ENCODE peak calls at places on chromosome 4, in five cellular contexts. I is MCF 10A; V is CD4-positive, alpha-beta T cell; S is tibial artery; U is astrocyte. H is an unnamed sample.

GRCh38 chr4:132839070-132839469 is 310.0 kb upstream of the PCDH10 start:
- DNase-seq in I (no peak), V (no peak), S (no peak), U (no peak), H (no peak)

GRCh38 chr4:143482753-143483362 is 30.6 kb upstream of the SMARCA5 start:
- DNase-seq in I (peak), V (no peak), S (no peak), U (peak), H (no peak)

GRCh38 chr4:174669278-174669677 is 147.0 kb upstream of the HPGD start:
- DNase-seq in I (peak), V (no peak), S (no peak), U (peak), H (no peak)

GRCh38 chr4:153651961-153652784 is 31.9 kb upstream of the TLR2 start:
- DNase-seq in I (peak), V (no peak), S (no peak), U (no peak), H (peak)

GRCh38 chr4:6001965-6002833 is 16.0 kb downstream of the C4orf50 start:
- DNase-seq in I (no peak), V (no peak), S (no peak), U (no peak), H (no peak)

GRCh38 chr4:185096032-185096653 is 46.9 kb upstream of the SLC25A4 start:
- DNase-seq in I (peak), V (no peak), S (no peak), U (peak), H (no peak)

GRCh38 chr4:114043116-114043515 is 63.7 kb upstream of the ARSJ start:
- DNase-seq in I (peak), V (no peak), S (no peak), U (peak), H (no peak)

GRCh38 chr4:14701896-14702295 is 300.4 kb upstream of the CPEB2 start:
- DNase-seq in I (no peak), V (no peak), S (no peak), U (no peak), H (no peak)

GRCh38 chr4:141058739-141059507 is 74.3 kb downstream of the RNF150 start:
- DNase-seq in I (no peak), V (no peak), S (no peak), U (peak), H (no peak)

GRCh38 chr4:63983224-63983623 is 426.0 kb downstream of the TECRL start:
- DNase-seq in I (no peak), V (no peak), S (no peak), U (no peak), H (no peak)

GRCh38 chr4:146381263-146381872 is 140.4 kb downstream of the SLC10A7 start:
- DNase-seq in I (no peak), V (no peak), S (no peak), U (no peak), H (no peak)

GRCh38 chr4:76625316-76625715 is 190.3 kb downstream of the SHROOM3 start:
- DNase-seq in I (no peak), V (no peak), S (no peak), U (no peak), H (no peak)

GRCh38 chr4:81981218-81981617 is 392.6 kb downstream of the HNRNPD start:
- DNase-seq in I (no peak), V (no peak), S (no peak), U (no peak), H (no peak)

GRCh38 chr4:173910911-173911310 is 372.6 kb downstream of the FBXO8 start:
- DNase-seq in I (no peak), V (no peak), S (no peak), U (no peak), H (peak)

GRCh38 chr4:188619456-188620149 is 480.4 kb downstream of the TRIML1 start:
- DNase-seq in I (no peak), V (no peak), S (no peak), U (no peak), H (no peak)

GRCh38 chr4:76811604-76812412 is 86.1 kb downstream of the SOWAHB start:
- DNase-seq in I (no peak), V (no peak), S (no peak), U (peak), H (no peak)

GRCh38 chr4:135532132-135532531 is 1330.5 kb upstream of the PABPC4L start:
- DNase-seq in I (no peak), V (no peak), S (no peak), U (no peak), H (no peak)

GRCh38 chr4:115674485-115674884 is 561.1 kb upstream of the NDST4 start:
- DNase-seq in I (no peak), V (no peak), S (no peak), U (no peak), H (no peak)

GRCh38 chr4:96149911-96150310 is 310.0 kb downstream of the PDHA2 start:
- DNase-seq in I (no peak), V (no peak), S (no peak), U (no peak), H (no peak)

GRCh38 chr4:160316036-160316435 is 1213.2 kb downstream of the RAPGEF2 start:
- DNase-seq in I (no peak), V (no peak), S (no peak), U (no peak), H (no peak)

GRCh38 chr4:152735302-152735917 is 44.1 kb downstream of the TIGD4 start:
- DNase-seq in I (peak), V (no peak), S (no peak), U (peak), H (no peak)

GRCh38 chr4:42417491-42417890 is 20.2 kb downstream of the SHISA3 start:
- DNase-seq in I (no peak), V (no peak), S (no peak), U (peak), H (no peak)

GRCh38 chr4:74474345-74475099 is 29.6 kb downstream of the AREG start:
- DNase-seq in I (peak), V (no peak), S (no peak), U (peak), H (no peak)

GRCh38 chr4:39354178-39354503 is 12.0 kb downstream of the RFC1 start:
- DNase-seq in I (no peak), V (no peak), S (no peak), U (no peak), H (no peak)

GRCh38 chr4:158812133-158812532 is 43.3 kb downstream of the FNIP2 start:
- DNase-seq in I (no peak), V (no peak), S (no peak), U (no peak), H (no peak)

GRCh38 chr4:73381214-73381613 is 22.9 kb upstream of the ALB start:
- DNase-seq in I (no peak), V (no peak), S (no peak), U (no peak), H (no peak)

GRCh38 chr4:11469900-11470708 is 41.4 kb upstream of the HS3ST1 start:
- DNase-seq in I (no peak), V (no peak), S (no peak), U (no peak), H (no peak)

GRCh38 chr4:10023806-10024205 is 2.5 kb upstream of the SLC2A9 start:
- DNase-seq in I (no peak), V (no peak), S (no peak), U (no peak), H (peak)

GRCh38 chr4:156615066-156615514 is 356.5 kb downstream of the PDGFC start:
- DNase-seq in I (peak), V (no peak), S (no peak), U (peak), H (no peak)

GRCh38 chr4:159046683-159047082 is 56.2 kb upstream of the RAPGEF2 start:
- DNase-seq in I (no peak), V (no peak), S (no peak), U (no peak), H (no peak)

GRCh38 chr4:10333942-10334341 is 123.3 kb downstream of the ZNF518B start:
- DNase-seq in I (peak), V (no peak), S (no peak), U (no peak), H (no peak)

GRCh38 chr4:182238355-182238931 is 4.8 kb upstream of the TENM3 start:
- DNase-seq in I (peak), V (no peak), S (no peak), U (peak), H (no peak)

GRCh38 chr4:57405359-57405758 is 295.2 kb upstream of the IGFBP7 start:
- DNase-seq in I (peak), V (no peak), S (no peak), U (peak), H (no peak)

GRCh38 chr4:519885-520595 is 21.0 kb downstream of the PIGG start:
- DNase-seq in I (no peak), V (no peak), S (no peak), U (no peak), H (no peak)

GRCh38 chr4:66376396-66376795 is 706.1 kb upstream of the EPHA5 start:
- DNase-seq in I (no peak), V (no peak), S (no peak), U (no peak), H (no peak)

GRCh38 chr4:76216975-76217814 is 3.6 kb upstream of the SCARB2 start:
- DNase-seq in I (peak), V (no peak), S (no peak), U (no peak), H (no peak)

GRCh38 chr4:163672751-163673150 is 178.3 kb downstream of the TMA16 start:
- DNase-seq in I (no peak), V (no peak), S (no peak), U (no peak), H (no peak)
- TF ChIP-seq CTCF in I (no peak), V (no peak), S (no peak), U (no peak), H (no peak)

GRCh38 chr4:52107745-52108144 is 56.6 kb downstream of the SPATA18 start:
- DNase-seq in I (no peak), V (no peak), S (no peak), U (no peak), H (no peak)
- TF ChIP-seq CTCF in I (no peak), V (no peak), S (no peak), U (no peak), H (no peak)

GRCh38 chr4:8192748-8193738 is 6.0 kb upstream of the SH3TC1 start:
- DNase-seq in I (peak), V (no peak), S (peak), U (peak), H (peak)
- TF ChIP-seq CTCF in I (peak), V (no peak), S (no peak), U (no peak), H (no peak)

DNA sequence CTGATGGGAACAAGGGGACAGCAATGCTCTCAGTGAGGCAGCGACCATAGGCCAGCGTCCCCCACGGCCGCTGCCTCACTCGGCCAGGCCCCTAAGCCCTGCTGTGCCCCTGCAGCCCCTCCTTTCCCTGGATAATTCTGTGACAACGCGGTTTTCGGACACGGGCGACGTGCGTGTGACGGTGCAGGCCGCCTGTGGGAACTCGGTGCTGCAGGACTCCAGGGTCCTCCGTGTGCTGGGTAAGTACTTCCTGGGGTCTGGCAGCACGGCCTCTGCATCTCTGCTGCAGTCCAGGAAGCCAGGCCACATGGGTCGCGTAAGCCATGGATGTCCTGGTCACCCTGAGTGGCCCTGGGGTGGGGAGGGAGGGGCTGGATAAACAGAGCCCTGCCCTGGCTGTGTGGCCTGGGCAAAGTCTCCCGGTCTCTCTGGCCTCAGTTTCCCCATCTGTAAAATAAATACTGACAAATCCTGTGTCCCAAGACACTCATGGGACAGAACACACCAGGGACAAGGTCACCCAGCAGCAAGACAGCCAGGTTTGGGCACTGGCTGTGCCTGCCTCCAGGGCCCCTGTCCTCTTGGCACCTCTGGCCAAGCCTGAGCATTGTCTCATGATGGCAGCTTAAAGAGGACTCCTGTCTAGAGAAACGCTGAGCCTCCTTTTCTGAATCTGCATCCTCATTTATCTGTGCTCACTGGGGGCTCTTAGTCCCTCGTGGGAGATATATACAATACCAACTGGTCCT is 212.8 kb downstream of the AFAP1 start:
- DNase-seq in I (no peak), V (no peak), S (no peak), U (no peak), H (no peak)
- TF ChIP-seq CTCF in I (no peak), V (no peak), S (no peak), U (no peak), H (no peak)